ENCODE peak calls at places on chromosomes 6 and 20, in nine cellular contexts. One of them, this sample, is unnamed.

GRCh38 chr20:62576815-62577214 is 65.5 kb upstream of the SLCO4A1 start:
- DNase-seq in ovary: no peak
- DNase-seq in dorsolateral prefrontal cortex: no peak
- DNase-seq in right atrium auricular region: no peak
- DNase-seq in naive thymus-derived CD8-positive, alpha-beta T cell: no peak
- DNase-seq in NCI-H2227 treated with DMSO at 0.1 percent for 48 hours: no peak
- DNase-seq in activated effector memory CD4-positive, alpha-beta T cell treated with anti-CD3 and anti-CD28 coated beads, Interleukin-2, amount 50 U/mL, for 16 hours: no peak
- DNase-seq in nephron progenitor cell: peak
- DNase-seq in activated naive CD4-positive, alpha-beta T cell treated with anti-CD3 and anti-CD28 coated beads for 36 hours: no peak
- DNase-seq in this sample: no peak

GRCh38 chr6:116966675-116967576 is 89.9 kb downstream of the RFX6 start:
- DNase-seq in NCI-H2227 treated with DMSO at 0.1 percent for 48 hours: no peak
- DNase-seq in dorsolateral prefrontal cortex: no peak
- DNase-seq in activated effector memory CD4-positive, alpha-beta T cell treated with anti-CD3 and anti-CD28 coated beads, Interleukin-2, amount 50 U/mL, for 16 hours: no peak
- DNase-seq in activated naive CD4-positive, alpha-beta T cell treated with anti-CD3 and anti-CD28 coated beads for 36 hours: no peak
- DNase-seq in naive thymus-derived CD8-positive, alpha-beta T cell: no peak
- DNase-seq in ovary: no peak
- DNase-seq in nephron progenitor cell: no peak
- DNase-seq in right atrium auricular region: no peak
- DNase-seq in this sample: no peak

GRCh38 chr6:107173779-107174178 is 58.5 kb upstream of the BEND3 start:
- DNase-seq in activated naive CD4-positive, alpha-beta T cell treated with anti-CD3 and anti-CD28 coated beads for 36 hours: no peak
- DNase-seq in ovary: no peak
- DNase-seq in nephron progenitor cell: no peak
- DNase-seq in right atrium auricular region: no peak
- DNase-seq in naive thymus-derived CD8-positive, alpha-beta T cell: no peak
- DNase-seq in NCI-H2227 treated with DMSO at 0.1 percent for 48 hours: no peak
- DNase-seq in activated effector memory CD4-positive, alpha-beta T cell treated with anti-CD3 and anti-CD28 coated beads, Interleukin-2, amount 50 U/mL, for 16 hours: no peak
- DNase-seq in dorsolateral prefrontal cortex: no peak
- DNase-seq in this sample: no peak

GRCh38 chr6:112308476-112308875 is 38.7 kb upstream of the RFPL4B start:
- DNase-seq in right atrium auricular region: no peak
- DNase-seq in activated effector memory CD4-positive, alpha-beta T cell treated with anti-CD3 and anti-CD28 coated beads, Interleukin-2, amount 50 U/mL, for 16 hours: no peak
- DNase-seq in activated naive CD4-positive, alpha-beta T cell treated with anti-CD3 and anti-CD28 coated beads for 36 hours: no peak
- DNase-seq in NCI-H2227 treated with DMSO at 0.1 percent for 48 hours: no peak
- DNase-seq in nephron progenitor cell: no peak
- DNase-seq in naive thymus-derived CD8-positive, alpha-beta T cell: no peak
- DNase-seq in dorsolateral prefrontal cortex: no peak
- DNase-seq in ovary: no peak
- DNase-seq in this sample: no peak

GRCh38 chr6:13742961-13743735 is 31.5 kb upstream of the RANBP9 start:
- DNase-seq in ovary: peak
- DNase-seq in activated effector memory CD4-positive, alpha-beta T cell treated with anti-CD3 and anti-CD28 coated beads, Interleukin-2, amount 50 U/mL, for 16 hours: no peak
- DNase-seq in dorsolateral prefrontal cortex: no peak
- DNase-seq in nephron progenitor cell: no peak
- DNase-seq in NCI-H2227 treated with DMSO at 0.1 percent for 48 hours: no peak
- DNase-seq in naive thymus-derived CD8-positive, alpha-beta T cell: no peak
- DNase-seq in activated naive CD4-positive, alpha-beta T cell treated with anti-CD3 and anti-CD28 coated beads for 36 hours: no peak
- DNase-seq in right atrium auricular region: no peak
- DNase-seq in this sample: no peak

GRCh38 chr20:58174708-58175287 is 53.7 kb downstream of the ANKRD60 start:
- DNase-seq in NCI-H2227 treated with DMSO at 0.1 percent for 48 hours: no peak
- DNase-seq in dorsolateral prefrontal cortex: no peak
- DNase-seq in ovary: peak
- DNase-seq in activated effector memory CD4-positive, alpha-beta T cell treated with anti-CD3 and anti-CD28 coated beads, Interleukin-2, amount 50 U/mL, for 16 hours: no peak
- DNase-seq in naive thymus-derived CD8-positive, alpha-beta T cell: no peak
- DNase-seq in activated naive CD4-positive, alpha-beta T cell treated with anti-CD3 and anti-CD28 coated beads for 36 hours: no peak
- DNase-seq in nephron progenitor cell: peak
- DNase-seq in right atrium auricular region: peak
- DNase-seq in this sample: no peak

GRCh38 chr6:7821426-7821825 is 89.2 kb downstream of the TXNDC5 start:
- DNase-seq in naive thymus-derived CD8-positive, alpha-beta T cell: no peak
- DNase-seq in dorsolateral prefrontal cortex: no peak
- DNase-seq in ovary: no peak
- DNase-seq in activated naive CD4-positive, alpha-beta T cell treated with anti-CD3 and anti-CD28 coated beads for 36 hours: no peak
- DNase-seq in nephron progenitor cell: no peak
- DNase-seq in NCI-H2227 treated with DMSO at 0.1 percent for 48 hours: no peak
- DNase-seq in activated effector memory CD4-positive, alpha-beta T cell treated with anti-CD3 and anti-CD28 coated beads, Interleukin-2, amount 50 U/mL, for 16 hours: no peak
- DNase-seq in right atrium auricular region: no peak
- DNase-seq in this sample: no peak

GRCh38 chr6:122361314-122361979 is 38.0 kb upstream of the HSF2 start:
- DNase-seq in dorsolateral prefrontal cortex: no peak
- DNase-seq in activated effector memory CD4-positive, alpha-beta T cell treated with anti-CD3 and anti-CD28 coated beads, Interleukin-2, amount 50 U/mL, for 16 hours: no peak
- DNase-seq in right atrium auricular region: no peak
- DNase-seq in naive thymus-derived CD8-positive, alpha-beta T cell: no peak
- DNase-seq in nephron progenitor cell: no peak
- DNase-seq in NCI-H2227 treated with DMSO at 0.1 percent for 48 hours: no peak
- DNase-seq in ovary: no peak
- DNase-seq in activated naive CD4-positive, alpha-beta T cell treated with anti-CD3 and anti-CD28 coated beads for 36 hours: no peak
- DNase-seq in this sample: no peak

GRCh38 chr6:119348308-119349040 is 1.1 kb downstream of the MAN1A1 start:
- DNase-seq in naive thymus-derived CD8-positive, alpha-beta T cell: peak
- DNase-seq in NCI-H2227 treated with DMSO at 0.1 percent for 48 hours: no peak
- DNase-seq in right atrium auricular region: no peak
- DNase-seq in ovary: peak
- DNase-seq in activated naive CD4-positive, alpha-beta T cell treated with anti-CD3 and anti-CD28 coated beads for 36 hours: peak
- DNase-seq in dorsolateral prefrontal cortex: no peak
- DNase-seq in nephron progenitor cell: peak
- DNase-seq in activated effector memory CD4-positive, alpha-beta T cell treated with anti-CD3 and anti-CD28 coated beads, Interleukin-2, amount 50 U/mL, for 16 hours: peak
- DNase-seq in this sample: no peak

GRCh38 chr6:37021356-37022129 is 16.1 kb downstream of the FGD2 start:
- DNase-seq in activated effector memory CD4-positive, alpha-beta T cell treated with anti-CD3 and anti-CD28 coated beads, Interleukin-2, amount 50 U/mL, for 16 hours: peak
- DNase-seq in right atrium auricular region: no peak
- DNase-seq in activated naive CD4-positive, alpha-beta T cell treated with anti-CD3 and anti-CD28 coated beads for 36 hours: peak
- DNase-seq in dorsolateral prefrontal cortex: no peak
- DNase-seq in naive thymus-derived CD8-positive, alpha-beta T cell: peak
- DNase-seq in NCI-H2227 treated with DMSO at 0.1 percent for 48 hours: no peak
- DNase-seq in nephron progenitor cell: no peak
- DNase-seq in ovary: no peak
- DNase-seq in this sample: no peak

GRCh38 chr20:21104466-21104761 is 1.7 kb downstream of the LINC00237 start:
- DNase-seq in NCI-H2227 treated with DMSO at 0.1 percent for 48 hours: no peak
- DNase-seq in activated effector memory CD4-positive, alpha-beta T cell treated with anti-CD3 and anti-CD28 coated beads, Interleukin-2, amount 50 U/mL, for 16 hours: no peak
- DNase-seq in right atrium auricular region: no peak
- DNase-seq in activated naive CD4-positive, alpha-beta T cell treated with anti-CD3 and anti-CD28 coated beads for 36 hours: no peak
- DNase-seq in nephron progenitor cell: no peak
- DNase-seq in ovary: no peak
- DNase-seq in dorsolateral prefrontal cortex: no peak
- DNase-seq in naive thymus-derived CD8-positive, alpha-beta T cell: no peak
- DNase-seq in this sample: no peak

GRCh38 chr20:35039146-35039545 is 53.5 kb downstream of the TRPC4AP start:
- DNase-seq in nephron progenitor cell: no peak
- DNase-seq in dorsolateral prefrontal cortex: no peak
- DNase-seq in activated effector memory CD4-positive, alpha-beta T cell treated with anti-CD3 and anti-CD28 coated beads, Interleukin-2, amount 50 U/mL, for 16 hours: no peak
- DNase-seq in NCI-H2227 treated with DMSO at 0.1 percent for 48 hours: no peak
- DNase-seq in ovary: no peak
- DNase-seq in naive thymus-derived CD8-positive, alpha-beta T cell: no peak
- DNase-seq in right atrium auricular region: no peak
- DNase-seq in activated naive CD4-positive, alpha-beta T cell treated with anti-CD3 and anti-CD28 coated beads for 36 hours: no peak
- DNase-seq in this sample: no peak